ENCODE peak calls at places on chromosomes 2 and 18, in six cellular contexts. One of them, this sample, is unnamed.

GRCh38 chr2:11102956-11103860 is 52.1 kb upstream of the SLC66A3 start:
- DNase-seq in stomach: no peak
- DNase-seq in fibroblast of mammary gland: no peak
- DNase-seq in cardiac fibroblast: no peak
- DNase-seq in body of pancreas: no peak
- DNase-seq in AG04449: no peak
- DNase-seq in this sample: no peak

GRCh38 chr2:59462418-59463197 is 1090.8 kb downstream of the BCL11A start:
- DNase-seq in AG04449: no peak
- DNase-seq in fibroblast of mammary gland: no peak
- DNase-seq in stomach: no peak
- DNase-seq in cardiac fibroblast: no peak
- DNase-seq in body of pancreas: no peak
- DNase-seq in this sample: no peak

GRCh38 chr2:50143822-50144575 is 887.9 kb downstream of the NRXN1 start:
- DNase-seq in stomach: no peak
- DNase-seq in cardiac fibroblast: peak; percentile 70
- DNase-seq in AG04449: no peak
- DNase-seq in body of pancreas: peak; percentile 38
- DNase-seq in fibroblast of mammary gland: peak; percentile 58
- DNase-seq in this sample: peak; percentile 13

GRCh38 chr18:74625157-74625556 is 27.5 kb downstream of the ZNF407 start:
- DNase-seq in body of pancreas: no peak
- DNase-seq in cardiac fibroblast: peak; percentile 23
- DNase-seq in fibroblast of mammary gland: no peak
- DNase-seq in AG04449: no peak
- DNase-seq in stomach: no peak
- DNase-seq in this sample: no peak

GRCh38 chr18:433960-434359 is 66.5 kb downstream of the COLEC12 start:
- DNase-seq in body of pancreas: no peak
- DNase-seq in AG04449: no peak
- DNase-seq in fibroblast of mammary gland: peak; percentile 56
- DNase-seq in stomach: no peak
- DNase-seq in cardiac fibroblast: peak; percentile 56
- DNase-seq in this sample: no peak

GRCh38 chr2:172282944-172283343 is 144.4 kb upstream of the ITGA6 start:
- DNase-seq in fibroblast of mammary gland: peak; percentile 97
- DNase-seq in cardiac fibroblast: peak; percentile 90
- DNase-seq in stomach: no peak
- DNase-seq in body of pancreas: peak; percentile 9
- DNase-seq in AG04449: peak; percentile 85
- DNase-seq in this sample: no peak

GRCh38 chr2:20235655-20236302 is 10.8 kb upstream of the SDC1 start:
- DNase-seq in AG04449: no peak
- DNase-seq in body of pancreas: no peak
- DNase-seq in fibroblast of mammary gland: no peak
- DNase-seq in stomach: peak; percentile 79
- DNase-seq in cardiac fibroblast: no peak
- DNase-seq in this sample: no peak

GRCh38 chr2:176554107-176555048 is 285.1 kb downstream of the MTX2 start:
- DNase-seq in fibroblast of mammary gland: peak; percentile 77
- DNase-seq in body of pancreas: peak; percentile 5
- DNase-seq in AG04449: no peak
- DNase-seq in stomach: no peak
- DNase-seq in cardiac fibroblast: peak; percentile 75
- DNase-seq in this sample: no peak

GRCh38 chr18:58091099-58091611 is 47.1 kb downstream of the NEDD4L start:
- DNase-seq in body of pancreas: peak; percentile 76
- DNase-seq in AG04449: no peak
- DNase-seq in fibroblast of mammary gland: no peak
- DNase-seq in stomach: peak; percentile 52
- DNase-seq in cardiac fibroblast: no peak
- DNase-seq in this sample: peak; percentile 52

GRCh38 chr18:25737710-25738251 is 352.6 kb downstream of the SS18 start:
- DNase-seq in fibroblast of mammary gland: peak; percentile 95
- DNase-seq in body of pancreas: no peak
- DNase-seq in cardiac fibroblast: peak; percentile 62
- DNase-seq in AG04449: peak; percentile 90
- DNase-seq in stomach: no peak
- DNase-seq in this sample: peak; percentile 75

GRCh38 chr18:46754661-46755292 is 2.1 kb downstream of the ST8SIA5 start:
- DNase-seq in cardiac fibroblast: no peak
- DNase-seq in AG04449: no peak
- DNase-seq in body of pancreas: no peak
- DNase-seq in fibroblast of mammary gland: no peak
- DNase-seq in stomach: no peak
- DNase-seq in this sample: no peak

GRCh38 chr2:142153601-142154000 is 22.8 kb upstream of the LRP1B start:
- DNase-seq in body of pancreas: no peak
- DNase-seq in AG04449: no peak
- DNase-seq in stomach: no peak
- DNase-seq in cardiac fibroblast: no peak
- DNase-seq in fibroblast of mammary gland: no peak
- DNase-seq in this sample: no peak

GRCh38 chr2:8134105-8134903 is 547.6 kb upstream of the ID2 start:
- DNase-seq in cardiac fibroblast: no peak
- DNase-seq in body of pancreas: no peak
- DNase-seq in AG04449: no peak
- DNase-seq in fibroblast of mammary gland: no peak
- DNase-seq in stomach: no peak
- DNase-seq in this sample: no peak

GRCh38 chr2:70525032-70525431 is 28.6 kb downstream of the TGFA start:
- DNase-seq in fibroblast of mammary gland: peak; percentile 14
- DNase-seq in stomach: peak; percentile 53
- DNase-seq in AG04449: no peak
- DNase-seq in body of pancreas: no peak
- DNase-seq in cardiac fibroblast: peak; percentile 33
- DNase-seq in this sample: peak; percentile 91

GRCh38 chr18:64380117-64380516 is 231.2 kb upstream of the LINC00305 start:
- DNase-seq in body of pancreas: no peak
- DNase-seq in cardiac fibroblast: no peak
- DNase-seq in fibroblast of mammary gland: no peak
- DNase-seq in AG04449: no peak
- DNase-seq in stomach: no peak
- DNase-seq in this sample: no peak
- H3K4me3 ChIP-seq in body of pancreas: no peak overlapping the region
- H3K4me3 ChIP-seq in cardiac fibroblast: no peak overlapping the region
- H3K4me3 ChIP-seq in fibroblast of mammary gland: no peak overlapping the region
- H3K4me3 ChIP-seq in AG04449: no peak overlapping the region
- H3K4me3 ChIP-seq in stomach: no peak overlapping the region
- H3K4me3 ChIP-seq in this sample: no peak overlapping the region

GRCh38 chr2:107313316-107313715 is 427.3 kb upstream of the ST6GAL2 start:
- DNase-seq in body of pancreas: no peak
- DNase-seq in fibroblast of mammary gland: no peak
- DNase-seq in AG04449: no peak
- DNase-seq in cardiac fibroblast: peak; percentile 3
- DNase-seq in stomach: no peak
- DNase-seq in this sample: no peak

DNA sequence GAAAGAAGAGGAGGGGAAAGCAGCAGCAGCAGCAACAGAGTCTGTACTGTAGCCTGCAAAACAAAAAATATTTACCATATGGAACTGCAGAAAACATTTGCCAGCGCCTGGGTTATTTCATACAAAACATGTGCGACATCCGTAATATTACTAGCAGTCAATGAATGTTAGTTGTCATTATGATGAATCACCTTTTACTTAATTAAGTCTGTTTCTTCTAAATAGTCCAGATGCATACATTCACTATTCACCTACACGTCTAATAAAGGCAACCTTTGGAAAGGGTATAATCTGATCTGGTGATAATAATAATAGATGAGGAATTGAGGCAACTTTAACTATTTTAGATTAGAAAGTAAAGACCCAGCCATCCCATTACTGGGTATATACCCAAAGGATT is 426.3 kb upstream of the ST6GAL2 start:
- DNase-seq in body of pancreas: no peak
- DNase-seq in AG04449: no peak
- DNase-seq in fibroblast of mammary gland: no peak
- DNase-seq in cardiac fibroblast: no peak
- DNase-seq in stomach: no peak
- DNase-seq in this sample: no peak
- TF ChIP-seq CTCF in body of pancreas: no peak
- TF ChIP-seq CTCF in AG04449: no peak
- TF ChIP-seq CTCF in fibroblast of mammary gland: no peak
- TF ChIP-seq CTCF in cardiac fibroblast: no peak
- TF ChIP-seq CTCF in stomach: no peak
- TF ChIP-seq CTCF in this sample: no peak

GRCh38 chr2:127614246-127614645 is 31.7 kb upstream of the GPR17 start:
- DNase-seq in cardiac fibroblast: no peak
- DNase-seq in AG04449: no peak
- DNase-seq in fibroblast of mammary gland: no peak
- DNase-seq in stomach: no peak
- DNase-seq in body of pancreas: no peak
- DNase-seq in this sample: no peak

GRCh38 chr2:127615511-127616166 is 30.3 kb upstream of the GPR17 start:
- DNase-seq in fibroblast of mammary gland: no peak
- DNase-seq in stomach: peak; percentile 14
- DNase-seq in cardiac fibroblast: no peak
- DNase-seq in body of pancreas: no peak
- DNase-seq in AG04449: no peak
- DNase-seq in this sample: no peak

GRCh38 chr2:127612111-127612822 is 33.7 kb upstream of the GPR17 start:
- DNase-seq in body of pancreas: no peak
- DNase-seq in cardiac fibroblast: no peak
- DNase-seq in AG04449: no peak
- DNase-seq in stomach: peak; percentile 8
- DNase-seq in fibroblast of mammary gland: no peak
- DNase-seq in this sample: no peak

GRCh38 chr2:127611076-127611925 is 34.7 kb upstream of the GPR17 start:
- DNase-seq in cardiac fibroblast: no peak
- DNase-seq in AG04449: no peak
- DNase-seq in stomach: peak; percentile 17
- DNase-seq in body of pancreas: no peak
- DNase-seq in fibroblast of mammary gland: no peak
- DNase-seq in this sample: no peak

DNA sequence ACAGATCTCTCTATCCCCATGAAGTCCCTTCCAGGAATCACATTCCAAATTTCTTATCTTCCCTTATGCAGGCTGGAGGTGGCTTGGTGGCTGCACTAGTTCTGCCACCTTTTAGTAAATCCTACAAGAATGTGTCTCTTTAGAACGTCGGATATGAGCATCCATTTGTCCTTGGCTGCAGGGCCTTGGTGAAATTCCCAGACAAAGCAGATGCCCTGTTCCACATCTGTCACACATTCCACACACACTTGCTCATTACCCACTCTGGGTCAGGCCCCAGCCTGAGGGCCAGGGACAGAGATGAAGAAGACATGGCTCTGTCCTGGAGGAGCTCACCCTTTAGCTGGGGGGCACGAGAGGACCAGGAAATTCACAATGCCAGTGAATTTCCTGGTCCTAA is 31.2 kb upstream of the GPR17 start:
- DNase-seq in stomach: peak; percentile 3
- DNase-seq in body of pancreas: no peak
- DNase-seq in AG04449: no peak
- DNase-seq in fibroblast of mammary gland: peak; percentile 11
- DNase-seq in cardiac fibroblast: peak; percentile 37
- DNase-seq in this sample: no peak
- H3K4me3 ChIP-seq in stomach: no peak overlapping the region
- H3K4me3 ChIP-seq in body of pancreas: no peak overlapping the region
- H3K4me3 ChIP-seq in AG04449: no peak overlapping the region
- H3K4me3 ChIP-seq in fibroblast of mammary gland: no peak overlapping the region
- H3K4me3 ChIP-seq in cardiac fibroblast: no peak overlapping the region
- H3K4me3 ChIP-seq in this sample: no peak overlapping the region

GRCh38 chr2:33451214-33451613 is 25.2 kb upstream of the RASGRP3 start:
- DNase-seq in stomach: no peak
- DNase-seq in body of pancreas: no peak
- DNase-seq in fibroblast of mammary gland: no peak
- DNase-seq in cardiac fibroblast: no peak
- DNase-seq in AG04449: no peak
- DNase-seq in this sample: no peak

GRCh38 chr2:33457588-33458247 is 18.7 kb upstream of the RASGRP3 start:
- DNase-seq in fibroblast of mammary gland: no peak
- DNase-seq in body of pancreas: peak; percentile 84
- DNase-seq in AG04449: no peak
- DNase-seq in stomach: no peak
- DNase-seq in cardiac fibroblast: peak; percentile 26
- DNase-seq in this sample: no peak

GRCh38 chr2:33452545-33452944 is 23.9 kb upstream of the RASGRP3 start:
- DNase-seq in fibroblast of mammary gland: no peak
- DNase-seq in stomach: no peak
- DNase-seq in body of pancreas: no peak
- DNase-seq in AG04449: no peak
- DNase-seq in cardiac fibroblast: no peak
- DNase-seq in this sample: no peak

GRCh38 chr2:33451825-33452224 is 24.6 kb upstream of the RASGRP3 start:
- DNase-seq in body of pancreas: no peak
- DNase-seq in fibroblast of mammary gland: no peak
- DNase-seq in cardiac fibroblast: no peak
- DNase-seq in AG04449: no peak
- DNase-seq in stomach: no peak
- DNase-seq in this sample: no peak

DNA sequence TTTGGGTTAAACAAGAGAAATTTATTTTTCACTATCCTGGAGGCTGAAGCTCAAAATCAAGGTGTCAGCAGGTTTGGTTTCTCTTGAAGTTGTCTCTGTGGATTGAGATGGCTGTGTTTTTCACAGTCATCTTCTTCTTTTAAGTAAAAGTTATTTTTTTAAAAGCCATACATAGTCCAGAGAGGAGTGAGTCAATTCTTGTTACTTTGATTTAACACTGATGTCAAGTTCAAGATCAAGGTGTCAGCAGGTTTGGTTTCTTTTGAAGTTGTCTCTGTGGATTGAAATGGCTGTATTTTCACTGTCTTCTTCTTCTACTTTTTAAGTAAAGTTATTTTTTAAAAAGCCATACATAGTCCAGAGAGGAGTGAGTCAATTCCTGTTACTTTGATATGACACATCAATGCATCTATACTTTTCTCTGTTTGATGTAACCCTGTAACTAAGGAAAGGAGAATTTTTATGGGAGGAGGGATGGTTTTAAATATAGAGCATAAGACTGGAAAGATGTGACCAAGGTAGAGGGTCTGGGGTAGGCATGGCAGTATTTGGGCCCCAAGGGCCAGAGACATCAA is 22.5 kb upstream of the RASGRP3 start:
- DNase-seq in cardiac fibroblast: peak; percentile 27
- DNase-seq in fibroblast of mammary gland: no peak
- DNase-seq in body of pancreas: no peak
- DNase-seq in AG04449: no peak
- DNase-seq in stomach: no peak
- DNase-seq in this sample: no peak
- TF ChIP-seq CTCF in cardiac fibroblast: no peak
- TF ChIP-seq CTCF in fibroblast of mammary gland: no peak
- TF ChIP-seq CTCF in body of pancreas: no peak
- TF ChIP-seq CTCF in AG04449: no peak
- TF ChIP-seq CTCF in stomach: no peak
- TF ChIP-seq CTCF in this sample: no peak